ENCODE peak calls at places on chromosomes 7 and 10, in eight cellular contexts. One of them, this sample, is unnamed.

GRCh38 chr10:78566216-78567135 is 502.3 kb upstream of the ZMIZ1 start:
- DNase-seq in naive thymus-derived CD4-positive, alpha-beta T cell: no peak
- DNase-seq in left lung: no peak
- DNase-seq in cardiac fibroblast: no peak
- DNase-seq in RWPE2: no peak
- DNase-seq in ovary: no peak
- DNase-seq in upper lobe of right lung: no peak
- DNase-seq in heart right ventricle: no peak
- DNase-seq in this sample: peak

GRCh38 chr10:60828489-60828852 is 50.2 kb downstream of the CDK1 start:
- DNase-seq in naive thymus-derived CD4-positive, alpha-beta T cell: no peak
- DNase-seq in left lung: no peak
- DNase-seq in cardiac fibroblast: peak
- DNase-seq in RWPE2: no peak
- DNase-seq in ovary: no peak
- DNase-seq in upper lobe of right lung: no peak
- DNase-seq in heart right ventricle: no peak
- DNase-seq in this sample: no peak

GRCh38 chr10:30510184-30510931 is 76.4 kb downstream of the MAP3K8 start:
- DNase-seq in naive thymus-derived CD4-positive, alpha-beta T cell: no peak
- DNase-seq in left lung: no peak
- DNase-seq in cardiac fibroblast: peak
- DNase-seq in RWPE2: no peak
- DNase-seq in ovary: no peak
- DNase-seq in upper lobe of right lung: no peak
- DNase-seq in heart right ventricle: no peak
- DNase-seq in this sample: no peak

GRCh38 chr10:76382381-76382851 is 951.0 kb downstream of the LRMDA start:
- DNase-seq in naive thymus-derived CD4-positive, alpha-beta T cell: no peak
- DNase-seq in left lung: no peak
- DNase-seq in cardiac fibroblast: peak
- DNase-seq in RWPE2: no peak
- DNase-seq in ovary: no peak
- DNase-seq in upper lobe of right lung: no peak
- DNase-seq in heart right ventricle: no peak
- DNase-seq in this sample: no peak

GRCh38 chr10:78301481-78301880 is 267.8 kb downstream of the RPS24 start:
- DNase-seq in naive thymus-derived CD4-positive, alpha-beta T cell: no peak
- DNase-seq in left lung: no peak
- DNase-seq in cardiac fibroblast: no peak
- DNase-seq in RWPE2: no peak
- DNase-seq in ovary: no peak
- DNase-seq in upper lobe of right lung: peak
- DNase-seq in heart right ventricle: no peak
- DNase-seq in this sample: peak

GRCh38 chr10:11877506-11877905 is 54.4 kb downstream of the PROSER2 start:
- DNase-seq in naive thymus-derived CD4-positive, alpha-beta T cell: no peak
- DNase-seq in left lung: no peak
- DNase-seq in cardiac fibroblast: no peak
- DNase-seq in RWPE2: no peak
- DNase-seq in ovary: no peak
- DNase-seq in upper lobe of right lung: no peak
- DNase-seq in heart right ventricle: no peak
- DNase-seq in this sample: no peak

GRCh38 chr7:130366561-130366960 is 13.7 kb upstream of the CPA1 start:
- DNase-seq in naive thymus-derived CD4-positive, alpha-beta T cell: no peak
- DNase-seq in left lung: no peak
- DNase-seq in cardiac fibroblast: no peak
- DNase-seq in RWPE2: peak
- DNase-seq in ovary: peak
- DNase-seq in upper lobe of right lung: peak
- DNase-seq in heart right ventricle: no peak
- DNase-seq in this sample: no peak

GRCh38 chr10:127017406-127018297 is 112.4 kb downstream of the DOCK1 start:
- DNase-seq in naive thymus-derived CD4-positive, alpha-beta T cell: no peak
- DNase-seq in left lung: no peak
- DNase-seq in cardiac fibroblast: no peak
- DNase-seq in RWPE2: no peak
- DNase-seq in ovary: no peak
- DNase-seq in upper lobe of right lung: no peak
- DNase-seq in heart right ventricle: no peak
- DNase-seq in this sample: no peak

GRCh38 chr7:99124636-99125504 is 19.0 kb downstream of the SMURF1 start:
- DNase-seq in naive thymus-derived CD4-positive, alpha-beta T cell: no peak
- DNase-seq in left lung: no peak
- DNase-seq in cardiac fibroblast: no peak
- DNase-seq in RWPE2: no peak
- DNase-seq in ovary: no peak
- DNase-seq in upper lobe of right lung: no peak
- DNase-seq in heart right ventricle: no peak
- DNase-seq in this sample: no peak

GRCh38 chr7:43439631-43440401 is 143.1 kb upstream of the STK17A start:
- DNase-seq in naive thymus-derived CD4-positive, alpha-beta T cell: no peak
- DNase-seq in left lung: peak
- DNase-seq in cardiac fibroblast: peak
- DNase-seq in RWPE2: no peak
- DNase-seq in ovary: no peak
- DNase-seq in upper lobe of right lung: peak
- DNase-seq in heart right ventricle: peak
- DNase-seq in this sample: no peak

GRCh38 chr10:132885451-132886210 is 56.7 kb downstream of the CFAP46 start:
- DNase-seq in naive thymus-derived CD4-positive, alpha-beta T cell: no peak
- DNase-seq in left lung: peak
- DNase-seq in cardiac fibroblast: no peak
- DNase-seq in RWPE2: peak
- DNase-seq in ovary: peak
- DNase-seq in upper lobe of right lung: peak
- DNase-seq in heart right ventricle: peak
- DNase-seq in this sample: no peak

GRCh38 chr7:30502470-30503251 is 2.0 kb downstream of the GGCT start:
- DNase-seq in naive thymus-derived CD4-positive, alpha-beta T cell: no peak
- DNase-seq in left lung: no peak
- DNase-seq in cardiac fibroblast: no peak
- DNase-seq in RWPE2: no peak
- DNase-seq in ovary: no peak
- DNase-seq in upper lobe of right lung: no peak
- DNase-seq in heart right ventricle: no peak
- DNase-seq in this sample: no peak

GRCh38 chr7:131108212-131108980 is 219.3 kb upstream of the MKLN1 start:
- DNase-seq in naive thymus-derived CD4-positive, alpha-beta T cell: peak
- DNase-seq in left lung: peak
- DNase-seq in cardiac fibroblast: peak
- DNase-seq in RWPE2: no peak
- DNase-seq in ovary: no peak
- DNase-seq in upper lobe of right lung: no peak
- DNase-seq in heart right ventricle: peak
- DNase-seq in this sample: no peak

GRCh38 chr7:158039270-158039669 is 548.4 kb downstream of the PTPRN2 start:
- DNase-seq in naive thymus-derived CD4-positive, alpha-beta T cell: no peak
- DNase-seq in left lung: no peak
- DNase-seq in cardiac fibroblast: no peak
- DNase-seq in RWPE2: no peak
- DNase-seq in ovary: no peak
- DNase-seq in upper lobe of right lung: peak
- DNase-seq in heart right ventricle: no peak
- DNase-seq in this sample: no peak

GRCh38 chr7:150399861-150400778 is 21.0 kb downstream of the ZNF775 start:
- DNase-seq in naive thymus-derived CD4-positive, alpha-beta T cell: no peak
- DNase-seq in left lung: peak
- DNase-seq in cardiac fibroblast: no peak
- DNase-seq in RWPE2: no peak
- DNase-seq in ovary: peak
- DNase-seq in upper lobe of right lung: no peak
- DNase-seq in heart right ventricle: no peak
- DNase-seq in this sample: no peak

GRCh38 chr7:148501707-148502139 is 88.8 kb upstream of the C7orf33 start:
- DNase-seq in naive thymus-derived CD4-positive, alpha-beta T cell: no peak
- DNase-seq in left lung: no peak
- DNase-seq in cardiac fibroblast: peak
- DNase-seq in RWPE2: no peak
- DNase-seq in ovary: no peak
- DNase-seq in upper lobe of right lung: no peak
- DNase-seq in heart right ventricle: no peak
- DNase-seq in this sample: no peak

GRCh38 chr7:101662447-101662998 is 33.4 kb upstream of the MYL10 start:
- DNase-seq in naive thymus-derived CD4-positive, alpha-beta T cell: no peak
- DNase-seq in left lung: no peak
- DNase-seq in cardiac fibroblast: no peak
- DNase-seq in RWPE2: no peak
- DNase-seq in ovary: no peak
- DNase-seq in upper lobe of right lung: no peak
- DNase-seq in heart right ventricle: no peak
- DNase-seq in this sample: no peak

GRCh38 chr10:103833731-103834365 is 21.5 kb downstream of the SH3PXD2A start:
- DNase-seq in naive thymus-derived CD4-positive, alpha-beta T cell: no peak
- DNase-seq in left lung: no peak
- DNase-seq in cardiac fibroblast: peak
- DNase-seq in RWPE2: no peak
- DNase-seq in ovary: peak
- DNase-seq in upper lobe of right lung: no peak
- DNase-seq in heart right ventricle: peak
- DNase-seq in this sample: no peak
- H3K4me3 ChIP-seq in naive thymus-derived CD4-positive, alpha-beta T cell: no peak
- H3K4me3 ChIP-seq in left lung: no peak
- H3K4me3 ChIP-seq in cardiac fibroblast: no peak
- H3K4me3 ChIP-seq in RWPE2: no peak
- H3K4me3 ChIP-seq in ovary: no peak
- H3K4me3 ChIP-seq in upper lobe of right lung: no peak
- H3K4me3 ChIP-seq in heart right ventricle: no peak
- H3K4me3 ChIP-seq in this sample: no peak

GRCh38 chr7:151866028-151866427 is 10.9 kb downstream of the PRKAG2 start:
- DNase-seq in naive thymus-derived CD4-positive, alpha-beta T cell: no peak
- DNase-seq in left lung: peak
- DNase-seq in cardiac fibroblast: no peak
- DNase-seq in RWPE2: no peak
- DNase-seq in ovary: no peak
- DNase-seq in upper lobe of right lung: peak
- DNase-seq in heart right ventricle: no peak
- DNase-seq in this sample: no peak
- H3K4me3 ChIP-seq in naive thymus-derived CD4-positive, alpha-beta T cell: no peak
- H3K4me3 ChIP-seq in left lung: no peak
- H3K4me3 ChIP-seq in cardiac fibroblast: no peak
- H3K4me3 ChIP-seq in RWPE2: no peak
- H3K4me3 ChIP-seq in ovary: no peak
- H3K4me3 ChIP-seq in upper lobe of right lung: no peak
- H3K4me3 ChIP-seq in heart right ventricle: no peak
- H3K4me3 ChIP-seq in this sample: no peak

GRCh38 chr7:81297317-81297716 is 378.5 kb upstream of the SEMA3C start:
- DNase-seq in naive thymus-derived CD4-positive, alpha-beta T cell: no peak
- DNase-seq in left lung: no peak
- DNase-seq in cardiac fibroblast: no peak
- DNase-seq in RWPE2: no peak
- DNase-seq in ovary: no peak
- DNase-seq in upper lobe of right lung: no peak
- DNase-seq in heart right ventricle: no peak
- DNase-seq in this sample: no peak

GRCh38 chr7:81299711-81300110 is 380.9 kb upstream of the SEMA3C start:
- DNase-seq in naive thymus-derived CD4-positive, alpha-beta T cell: no peak
- DNase-seq in left lung: no peak
- DNase-seq in cardiac fibroblast: no peak
- DNase-seq in RWPE2: no peak
- DNase-seq in ovary: no peak
- DNase-seq in upper lobe of right lung: no peak
- DNase-seq in heart right ventricle: no peak
- DNase-seq in this sample: no peak

GRCh38 chr7:81301815-81302214 is 383.0 kb upstream of the SEMA3C start:
- DNase-seq in naive thymus-derived CD4-positive, alpha-beta T cell: no peak
- DNase-seq in left lung: no peak
- DNase-seq in cardiac fibroblast: no peak
- DNase-seq in RWPE2: no peak
- DNase-seq in ovary: no peak
- DNase-seq in upper lobe of right lung: no peak
- DNase-seq in heart right ventricle: no peak
- DNase-seq in this sample: no peak

GRCh38 chr7:81299272-81299671 is 380.4 kb upstream of the SEMA3C start:
- DNase-seq in naive thymus-derived CD4-positive, alpha-beta T cell: no peak
- DNase-seq in left lung: no peak
- DNase-seq in cardiac fibroblast: peak
- DNase-seq in RWPE2: no peak
- DNase-seq in ovary: no peak
- DNase-seq in upper lobe of right lung: no peak
- DNase-seq in heart right ventricle: no peak
- DNase-seq in this sample: no peak

GRCh38 chr7:81300779-81301178 is 381.9 kb upstream of the SEMA3C start:
- DNase-seq in naive thymus-derived CD4-positive, alpha-beta T cell: no peak
- DNase-seq in left lung: no peak
- DNase-seq in cardiac fibroblast: no peak
- DNase-seq in RWPE2: no peak
- DNase-seq in ovary: no peak
- DNase-seq in upper lobe of right lung: no peak
- DNase-seq in heart right ventricle: no peak
- DNase-seq in this sample: no peak
- H3K4me3 ChIP-seq in naive thymus-derived CD4-positive, alpha-beta T cell: no peak
- H3K4me3 ChIP-seq in left lung: no peak
- H3K4me3 ChIP-seq in cardiac fibroblast: no peak
- H3K4me3 ChIP-seq in RWPE2: no peak
- H3K4me3 ChIP-seq in ovary: no peak
- H3K4me3 ChIP-seq in upper lobe of right lung: no peak
- H3K4me3 ChIP-seq in heart right ventricle: no peak
- H3K4me3 ChIP-seq in this sample: no peak

GRCh38 chr7:85019176-85019575 is 167.7 kb downstream of the SEMA3D start:
- DNase-seq in naive thymus-derived CD4-positive, alpha-beta T cell: no peak
- DNase-seq in left lung: no peak
- DNase-seq in cardiac fibroblast: no peak
- DNase-seq in RWPE2: no peak
- DNase-seq in ovary: no peak
- DNase-seq in upper lobe of right lung: no peak
- DNase-seq in heart right ventricle: no peak
- DNase-seq in this sample: no peak

GRCh38 chr7:85019778-85020177 is 167.1 kb downstream of the SEMA3D start:
- DNase-seq in naive thymus-derived CD4-positive, alpha-beta T cell: no peak
- DNase-seq in left lung: no peak
- DNase-seq in cardiac fibroblast: no peak
- DNase-seq in RWPE2: no peak
- DNase-seq in ovary: no peak
- DNase-seq in upper lobe of right lung: no peak
- DNase-seq in heart right ventricle: no peak
- DNase-seq in this sample: no peak

GRCh38 chr7:85014936-85015335 is 171.9 kb downstream of the SEMA3D start:
- DNase-seq in naive thymus-derived CD4-positive, alpha-beta T cell: no peak
- DNase-seq in left lung: no peak
- DNase-seq in cardiac fibroblast: no peak
- DNase-seq in RWPE2: no peak
- DNase-seq in ovary: no peak
- DNase-seq in upper lobe of right lung: no peak
- DNase-seq in heart right ventricle: no peak
- DNase-seq in this sample: no peak

GRCh38 chr7:85021090-85021704 is 165.7 kb downstream of the SEMA3D start:
- DNase-seq in naive thymus-derived CD4-positive, alpha-beta T cell: no peak
- DNase-seq in left lung: no peak
- DNase-seq in cardiac fibroblast: peak
- DNase-seq in RWPE2: no peak
- DNase-seq in ovary: no peak
- DNase-seq in upper lobe of right lung: no peak
- DNase-seq in heart right ventricle: no peak
- DNase-seq in this sample: no peak

DNA sequence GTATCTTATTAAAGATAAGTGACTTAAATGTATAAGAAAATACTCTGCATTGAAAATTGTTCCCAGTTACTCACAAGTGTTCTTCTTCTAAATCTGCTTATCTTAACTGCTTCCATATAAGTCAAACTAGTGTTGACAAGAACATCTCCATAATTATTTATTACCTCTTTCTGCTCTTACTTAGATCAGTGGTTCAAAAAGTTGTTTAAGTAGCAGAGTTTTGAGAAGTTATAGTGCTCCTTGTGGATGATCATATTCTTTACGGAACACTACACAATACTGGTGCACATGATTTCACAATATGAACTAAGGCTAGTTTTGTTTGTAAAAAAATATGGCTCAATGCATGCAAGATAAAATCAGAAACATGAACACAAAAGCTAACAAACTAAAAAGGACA is 168.4 kb downstream of the SEMA3D start:
- DNase-seq in naive thymus-derived CD4-positive, alpha-beta T cell: no peak
- DNase-seq in left lung: no peak
- DNase-seq in cardiac fibroblast: peak
- DNase-seq in RWPE2: no peak
- DNase-seq in ovary: no peak
- DNase-seq in upper lobe of right lung: no peak
- DNase-seq in heart right ventricle: no peak
- DNase-seq in this sample: no peak
- H3K4me3 ChIP-seq in naive thymus-derived CD4-positive, alpha-beta T cell: no peak
- H3K4me3 ChIP-seq in left lung: no peak
- H3K4me3 ChIP-seq in cardiac fibroblast: no peak
- H3K4me3 ChIP-seq in RWPE2: no peak
- H3K4me3 ChIP-seq in ovary: no peak
- H3K4me3 ChIP-seq in upper lobe of right lung: no peak
- H3K4me3 ChIP-seq in heart right ventricle: no peak
- H3K4me3 ChIP-seq in this sample: no peak